ENCODE peak calls at places on chromosomes 3 and 15, in four cellular contexts. One of them, this sample, is unnamed.

GRCh38 chr3:193767353-193768068 is 174.5 kb downstream of the OPA1 start:
- DNase-seq in PC-3: no peak
- DNase-seq in activated CD4-positive, alpha-beta T cell treated with anti-CD3 and anti-CD28 coated beads, Interleukin-2, amount 50 U/mL, for 24 hours: no peak
- DNase-seq in IMR-90: no peak
- DNase-seq in this sample: no peak

GRCh38 chr3:16203031-16203430 is 28.6 kb downstream of the GALNT15 start:
- DNase-seq in activated CD4-positive, alpha-beta T cell treated with anti-CD3 and anti-CD28 coated beads, Interleukin-2, amount 50 U/mL, for 24 hours: no peak
- DNase-seq in IMR-90: peak; percentile 84
- DNase-seq in PC-3: peak; percentile 93
- DNase-seq in this sample: no peak

GRCh38 chr15:97319316-97319715 is 641.2 kb upstream of the ARRDC4 start:
- DNase-seq in PC-3: no peak
- DNase-seq in IMR-90: no peak
- DNase-seq in activated CD4-positive, alpha-beta T cell treated with anti-CD3 and anti-CD28 coated beads, Interleukin-2, amount 50 U/mL, for 24 hours: no peak
- DNase-seq in this sample: no peak

GRCh38 chr3:56787784-56788256 is 13.9 kb downstream of the ARHGEF3 start:
- DNase-seq in PC-3: no peak
- DNase-seq in activated CD4-positive, alpha-beta T cell treated with anti-CD3 and anti-CD28 coated beads, Interleukin-2, amount 50 U/mL, for 24 hours: no peak
- DNase-seq in IMR-90: no peak
- DNase-seq in this sample: no peak

GRCh38 chr3:28317438-28318022 is 31.0 kb upstream of the ZCWPW2 start:
- DNase-seq in PC-3: peak; percentile 61
- DNase-seq in IMR-90: peak; percentile 38
- DNase-seq in activated CD4-positive, alpha-beta T cell treated with anti-CD3 and anti-CD28 coated beads, Interleukin-2, amount 50 U/mL, for 24 hours: no peak
- DNase-seq in this sample: peak; percentile 8

GRCh38 chr3:4819761-4820160 is 159.5 kb upstream of the BHLHE40 start:
- DNase-seq in IMR-90: no peak
- DNase-seq in activated CD4-positive, alpha-beta T cell treated with anti-CD3 and anti-CD28 coated beads, Interleukin-2, amount 50 U/mL, for 24 hours: no peak
- DNase-seq in PC-3: no peak
- DNase-seq in this sample: no peak

GRCh38 chr3:4033296-4033695 is 234.1 kb downstream of the LRRN1 start:
- DNase-seq in activated CD4-positive, alpha-beta T cell treated with anti-CD3 and anti-CD28 coated beads, Interleukin-2, amount 50 U/mL, for 24 hours: no peak
- DNase-seq in IMR-90: no peak
- DNase-seq in PC-3: no peak
- DNase-seq in this sample: no peak

GRCh38 chr3:52609316-52609815 is 73.0 kb downstream of the UQCC5 start:
- DNase-seq in activated CD4-positive, alpha-beta T cell treated with anti-CD3 and anti-CD28 coated beads, Interleukin-2, amount 50 U/mL, for 24 hours: no peak
- DNase-seq in PC-3: peak; percentile 37
- DNase-seq in IMR-90: peak; percentile 26
- DNase-seq in this sample: no peak

GRCh38 chr15:89820651-89821611 is 6.3 kb upstream of the ANPEP start:
- DNase-seq in IMR-90: peak; percentile 86
- DNase-seq in activated CD4-positive, alpha-beta T cell treated with anti-CD3 and anti-CD28 coated beads, Interleukin-2, amount 50 U/mL, for 24 hours: no peak
- DNase-seq in PC-3: peak; percentile 97
- DNase-seq in this sample: no peak

GRCh38 chr3:46537316-46537715 is 28.8 kb downstream of the LRRC2 start:
- DNase-seq in PC-3: no peak
- DNase-seq in activated CD4-positive, alpha-beta T cell treated with anti-CD3 and anti-CD28 coated beads, Interleukin-2, amount 50 U/mL, for 24 hours: no peak
- DNase-seq in IMR-90: peak; percentile 45
- DNase-seq in this sample: no peak

GRCh38 chr3:125585595-125586223 is 9.6 kb downstream of the OSBPL11 start:
- DNase-seq in IMR-90: peak; percentile 82
- DNase-seq in PC-3: peak; percentile 64
- DNase-seq in activated CD4-positive, alpha-beta T cell treated with anti-CD3 and anti-CD28 coated beads, Interleukin-2, amount 50 U/mL, for 24 hours: no peak
- DNase-seq in this sample: no peak

GRCh38 chr3:22960326-22960984 is 242.7 kb upstream of the UBE2E2 start:
- DNase-seq in activated CD4-positive, alpha-beta T cell treated with anti-CD3 and anti-CD28 coated beads, Interleukin-2, amount 50 U/mL, for 24 hours: no peak
- DNase-seq in IMR-90: peak; percentile 26
- DNase-seq in PC-3: peak; percentile 74
- DNase-seq in this sample: peak; percentile 7

GRCh38 chr3:122258757-122259371 is 66.2 kb upstream of the CSTA start:
- DNase-seq in IMR-90: peak; percentile 56
- DNase-seq in PC-3: peak; percentile 81
- DNase-seq in activated CD4-positive, alpha-beta T cell treated with anti-CD3 and anti-CD28 coated beads, Interleukin-2, amount 50 U/mL, for 24 hours: peak; percentile 24
- DNase-seq in this sample: peak; percentile 67

GRCh38 chr3:37703633-37704032 is 158.0 kb upstream of the CTDSPL start:
- DNase-seq in activated CD4-positive, alpha-beta T cell treated with anti-CD3 and anti-CD28 coated beads, Interleukin-2, amount 50 U/mL, for 24 hours: no peak
- DNase-seq in IMR-90: peak; percentile 18
- DNase-seq in PC-3: peak; percentile 18
- DNase-seq in this sample: no peak

GRCh38 chr15:74783808-74784175 is 1.9 kb downstream of the CSK start:
- DNase-seq in activated CD4-positive, alpha-beta T cell treated with anti-CD3 and anti-CD28 coated beads, Interleukin-2, amount 50 U/mL, for 24 hours: no peak
- DNase-seq in PC-3: no peak
- DNase-seq in IMR-90: no peak
- DNase-seq in this sample: no peak

GRCh38 chr3:122927726-122928125 is 99.8 kb downstream of the SEMA5B start:
- DNase-seq in activated CD4-positive, alpha-beta T cell treated with anti-CD3 and anti-CD28 coated beads, Interleukin-2, amount 50 U/mL, for 24 hours: no peak
- DNase-seq in IMR-90: no peak
- DNase-seq in PC-3: no peak
- DNase-seq in this sample: no peak

GRCh38 chr3:43996379-43997301 is 245.0 kb upstream of the TOPAZ1 start:
- DNase-seq in PC-3: no peak
- DNase-seq in activated CD4-positive, alpha-beta T cell treated with anti-CD3 and anti-CD28 coated beads, Interleukin-2, amount 50 U/mL, for 24 hours: no peak
- DNase-seq in IMR-90: no peak
- DNase-seq in this sample: no peak

This sample was measured in GM12864.